ENCODE peak calls at places on chromosomes 16 and 17, in ten cellular contexts. P, O, F, N, Q, S, V, R, W and G are unnamed samples.

GRCh38 chr17:57577751-57578607 is 167.1 kb downstream of the CCDC182 start:
- DNase-seq in P (peak), O (no peak), F (no peak), N (peak), Q (no peak), S (no peak), V (peak), R (peak), W (peak), G (no peak)

GRCh38 chr16:75578212-75578611 is 12.0 kb downstream of the GABARAPL2 start:
- DNase-seq in P (no peak), O (no peak), F (no peak), N (no peak), Q (no peak), S (no peak), V (no peak), R (no peak), W (no peak), G (no peak)

GRCh38 chr17:64200080-64201042 is 62.7 kb downstream of the TEX2 start:
- DNase-seq in P (no peak), O (no peak), F (no peak), N (no peak), Q (no peak), S (no peak), V (no peak), R (no peak), W (no peak), G (no peak)

GRCh38 chr17:79765708-79766107 is 12.2 kb upstream of the CBX2 start:
- DNase-seq in P (no peak), O (no peak), F (no peak), N (no peak), Q (no peak), S (no peak), V (no peak), R (no peak), W (no peak), G (no peak)

GRCh38 chr17:28345420-28346198 is 10.0 kb downstream of the TNFAIP1 start:
- DNase-seq in P (no peak), O (no peak), F (peak), N (no peak), Q (no peak), S (no peak), V (no peak), R (no peak), W (no peak), G (no peak)

GRCh38 chr17:77193653-77194052 is 52.9 kb downstream of the SEC14L1 start:
- DNase-seq in P (no peak), O (no peak), F (no peak), N (no peak), Q (no peak), S (no peak), V (no peak), R (no peak), W (no peak), G (no peak)

GRCh38 chr16:47888142-47888541 is 267.7 kb downstream of the ABCC12 start:
- DNase-seq in P (no peak), O (no peak), F (no peak), N (peak), Q (no peak), S (no peak), V (peak), R (no peak), W (no peak), G (no peak)

GRCh38 chr17:2792541-2793169 is 3.6 kb upstream of the RAP1GAP2 start:
- DNase-seq in P (no peak), O (no peak), F (no peak), N (no peak), Q (no peak), S (peak), V (no peak), R (no peak), W (no peak), G (no peak)

GRCh38 chr17:77188084-77189066 is 47.6 kb downstream of the SEC14L1 start:
- DNase-seq in P (no peak), O (no peak), F (no peak), N (no peak), Q (no peak), S (no peak), V (peak), R (no peak), W (no peak), G (no peak)

GRCh38 chr17:29445844-29446243 is 55.7 kb downstream of the TAOK1 start:
- DNase-seq in P (no peak), O (no peak), F (no peak), N (no peak), Q (no peak), S (no peak), V (peak), R (no peak), W (no peak), G (no peak)

GRCh38 chr16:8346291-8346690 is 244.0 kb downstream of the TMEM114 start:
- DNase-seq in P (no peak), O (peak), F (no peak), N (no peak), Q (no peak), S (no peak), V (peak), R (peak), W (no peak), G (no peak)

GRCh38 chr16:1308036-1308976 is 1.1 kb upstream of the UBE2I start:
- DNase-seq in P (peak), O (no peak), F (no peak), N (no peak), Q (no peak), S (no peak), V (no peak), R (no peak), W (no peak), G (no peak)

GRCh38 chr16:9091867-9092281 is 430 bp downstream of the HAPSTR1 start:
- DNase-seq in P (no peak), O (peak), F (no peak), N (no peak), Q (peak), S (peak), V (peak), R (peak), W (peak), G (peak)

GRCh38 chr16:64773638-64774037 is 348.2 kb downstream of the CDH11 start:
- DNase-seq in P (no peak), O (no peak), F (no peak), N (no peak), Q (no peak), S (no peak), V (no peak), R (no peak), W (no peak), G (no peak)

GRCh38 chr17:73351764-73352163 is 40.0 kb upstream of the CDC42EP4 start:
- DNase-seq in P (no peak), O (no peak), F (no peak), N (no peak), Q (no peak), S (no peak), V (no peak), R (no peak), W (no peak), G (no peak)

GRCh38 chr17:65195716-65196115 is 58.5 kb downstream of the RGS9 start:
- DNase-seq in P (no peak), O (no peak), F (no peak), N (no peak), Q (no peak), S (no peak), V (no peak), R (no peak), W (no peak), G (no peak)

GRCh38 chr17:29883497-29883896 is 46.5 kb downstream of the SSH2 start:
- DNase-seq in P (no peak), O (no peak), F (no peak), N (no peak), Q (no peak), S (no peak), V (peak), R (no peak), W (no peak), G (no peak)

GRCh38 chr17:1076299-1076981 is 79.5 kb downstream of the TIMM22 start:
- DNase-seq in P (no peak), O (no peak), F (no peak), N (no peak), Q (peak), S (no peak), V (no peak), R (no peak), W (no peak), G (no peak)

GRCh38 chr17:5121186-5121841 is 5.5 kb downstream of the USP6 start:
- DNase-seq in P (no peak), O (no peak), F (no peak), N (no peak), Q (peak), S (no peak), V (no peak), R (no peak), W (no peak), G (no peak)

GRCh38 chr16:15975172-15975571 is 25.8 kb downstream of the ABCC1 start:
- DNase-seq in P (no peak), O (no peak), F (no peak), N (no peak), Q (no peak), S (no peak), V (peak), R (no peak), W (no peak), G (no peak)

GRCh38 chr17:73394523-73395450 is 83.0 kb upstream of the CDC42EP4 start:
- DNase-seq in P (no peak), O (no peak), F (no peak), N (no peak), Q (peak), S (no peak), V (no peak), R (no peak), W (no peak), G (peak)

GRCh38 chr17:74567397-74567796 is at the start of gene CD300H:
- DNase-seq in P (no peak), O (no peak), F (no peak), N (no peak), Q (no peak), S (no peak), V (no peak), R (no peak), W (no peak), G (no peak)

GRCh38 chr16:66326995-66327513 is 39.4 kb upstream of the CDH5 start:
- DNase-seq in P (no peak), O (no peak), F (peak), N (no peak), Q (no peak), S (no peak), V (no peak), R (no peak), W (no peak), G (peak)

GRCh38 chr16:67246081-67246944 is 968 bp downstream of the FHOD1 start:
- DNase-seq in P (no peak), O (peak), F (peak), N (peak), Q (peak), S (no peak), V (peak), R (peak), W (peak), G (peak)